ENCODE peak calls at places on chromosomes 1 and 21, in ten cellular contexts. D, I, H, F, S, W, A, T, O and R are unnamed samples.

GRCh38 chr21:44304846-44305245 is 5.0 kb downstream of the PFKL start:
- DNase-seq in D (no peak), I (peak; percentile 26), H (peak; percentile 31), F (peak; percentile 38), S (peak; percentile 79), W (no peak), A (peak; percentile 58), T (peak; percentile 32), O (peak; percentile 69), R (no peak)

GRCh38 chr1:24424207-24424606 is 8.6 kb downstream of the NIPAL3 start:
- DNase-seq in D (no peak), I (no peak), H (no peak), F (no peak), S (no peak), W (no peak), A (no peak), T (no peak), O (no peak), R (no peak)

GRCh38 chr21:44086636-44087425 is 20.4 kb upstream of the PWP2 start:
- DNase-seq in D (no peak), I (no peak), H (no peak), F (no peak), S (peak; percentile 23), W (no peak), A (no peak), T (no peak), O (no peak), R (no peak)

GRCh38 chr1:196997428-196997827 is 20.1 kb downstream of the CFHR5 start:
- DNase-seq in D (no peak), I (no peak), H (no peak), F (no peak), S (no peak), W (no peak), A (no peak), T (no peak), O (no peak), R (no peak)

GRCh38 chr1:30106125-30106524 is 617.3 kb downstream of the MATN1 start:
- DNase-seq in D (no peak), I (no peak), H (no peak), F (peak; percentile 25), S (peak; percentile 62), W (no peak), A (peak; percentile 60), T (no peak), O (peak; percentile 78), R (no peak)

GRCh38 chr1:169483500-169483966 is 2.2 kb downstream of the SLC19A2 start:
- DNase-seq in D (no peak), I (no peak), H (no peak), F (peak; percentile 72), S (no peak), W (no peak), A (no peak), T (no peak), O (peak; percentile 67), R (no peak)

GRCh38 chr1:246051909-246052518 is 455.1 kb downstream of the SMYD3 start:
- DNase-seq in D (no peak), I (no peak), H (no peak), F (no peak), S (no peak), W (no peak), A (no peak), T (no peak), O (no peak), R (no peak)

GRCh38 chr21:42466700-42467612 is 29.1 kb downstream of the RSPH1 start:
- DNase-seq in D (no peak), I (no peak), H (no peak), F (peak; percentile 6), S (no peak), W (no peak), A (no peak), T (no peak), O (peak; percentile 43), R (no peak)